ENCODE peak calls at places on chromosomes 11 and 22, in five cellular contexts. J is H1, X is H9, L is neuronal stem cell, Q is trophoblast cell. E is an unnamed sample.

GRCh38 chr11:69918231-69918937 is 99.2 kb upstream of the FGF3 start:
- DNase-seq in J (peak; percentile 43), L (no peak), X (no peak), Q (no peak), E (no peak)

GRCh38 chr11:27355575-27356104 is 7.4 kb downstream of the CCDC34 start:
- DNase-seq in Q (no peak), X (no peak), L (no peak), J (no peak), E (no peak)

GRCh38 chr22:37077802-37078448 is 26.4 kb downstream of the KCTD17 start:
- DNase-seq in X (peak; percentile 73), J (peak; percentile 96), L (peak; percentile 57), Q (peak; percentile 76), E (peak; percentile 50)

GRCh38 chr11:121464352-121464946 is 11.7 kb upstream of the SORL1-AS1 start:
- DNase-seq in Q (peak; percentile 82), L (no peak), J (no peak), X (peak; percentile 56), E (peak; percentile 85)

GRCh38 chr11:79845002-79845709 is 404.3 kb upstream of the TENM4 start:
- DNase-seq in Q (no peak), L (no peak), J (no peak), X (no peak), E (no peak)

GRCh38 chr11:68383976-68384501 is 71.6 kb downstream of the LRP5 start:
- DNase-seq in J (peak; percentile 98), Q (peak; percentile 67), L (peak; percentile 56), X (peak; percentile 76), E (peak; percentile 44)

GRCh38 chr11:105202844-105203548 is 63.4 kb upstream of the CARD18 start:
- DNase-seq in L (no peak), X (no peak), Q (no peak), J (no peak), E (peak; percentile 45)

GRCh38 chr22:35914665-35915476 is 113.8 kb downstream of the RBFOX2 start:
- DNase-seq in J (peak; percentile 51), L (peak; percentile 87), X (peak; percentile 88), Q (peak; percentile 62), E (peak; percentile 95)

GRCh38 chr11:65918211-65919150 is at the start of gene C11orf68:
- DNase-seq in X (no peak), Q (peak; percentile 52), J (peak; percentile 55), L (no peak), E (no peak)

GRCh38 chr11:100908746-100909145 is 220.9 kb downstream of the PGR start:
- DNase-seq in J (no peak), Q (no peak), L (no peak), X (no peak), E (peak; percentile 50)

GRCh38 chr11:119108151-119108856 is 1.2 kb downstream of the C2CD2L start:
- DNase-seq in X (peak; percentile 58), J (peak; percentile 63), Q (peak; percentile 80), L (no peak), E (peak; percentile 28)

GRCh38 chr22:17972385-17973181 is 51.8 kb downstream of the MICAL3 start:
- DNase-seq in J (no peak), L (no peak), X (no peak), Q (peak; percentile 86), E (peak; percentile 60)

GRCh38 chr11:67268036-67268683 is 1.9 kb downstream of the GRK2 start:
- DNase-seq in L (no peak), J (no peak), Q (no peak), X (no peak), E (no peak)

GRCh38 chr11:72932132-72932570 is 117.9 kb downstream of the ATG16L2 start:
- DNase-seq in Q (peak; percentile 28), X (no peak), L (no peak), J (no peak), E (no peak)

GRCh38 chr11:132187391-132187790 is 817.0 kb downstream of the NTM start:
- DNase-seq in X (no peak), Q (no peak), L (no peak), J (no peak), E (no peak)

GRCh38 chr22:16970446-16970845 is 37.6 kb downstream of the GAB4 start:
- DNase-seq in L (no peak), X (no peak), Q (no peak), J (no peak), E (no peak)

GRCh38 chr11:70324354-70325115 is 54.0 kb downstream of the PPFIA1 start:
- DNase-seq in Q (peak; percentile 19), L (peak; percentile 24), J (no peak), X (no peak), E (peak; percentile 45)

GRCh38 chr22:21009638-21010425 is 5.1 kb upstream of the P2RX6 start:
- DNase-seq in L (peak; percentile 56), J (peak; percentile 67), X (peak; percentile 72), Q (peak; percentile 79), E (peak; percentile 60)

GRCh38 chr11:35131094-35131493 is 7.9 kb upstream of the CD44 start:
- DNase-seq in L (no peak), J (no peak), X (no peak), Q (no peak), E (no peak)

GRCh38 chr22:20267441-20268288 is 453 bp downstream of the RTN4R start:
- DNase-seq in X (no peak), Q (peak; percentile 7), J (peak; percentile 59), L (no peak), E (no peak)

GRCh38 chr11:12755510-12755909 is 81.3 kb downstream of the TEAD1 start:
- DNase-seq in J (no peak), L (no peak), X (no peak), Q (no peak), E (peak; percentile 48)

GRCh38 chr11:2204361-2205213 is 33.0 kb upstream of the TH start:
- DNase-seq in L (no peak), J (peak; percentile 44), X (no peak), Q (peak; percentile 97), E (no peak)

GRCh38 chr22:46803031-46803880 is 40.8 kb downstream of the TBC1D22A start:
- DNase-seq in L (peak; percentile 49), Q (peak; percentile 77), X (peak; percentile 79), J (peak; percentile 86), E (peak; percentile 17)

GRCh38 chr11:124829986-124830385 is 29.8 kb upstream of the MSANTD2 start:
- DNase-seq in J (no peak), X (no peak), L (no peak), Q (no peak), E (no peak)

GRCh38 chr22:23231471-23232093 is 51.3 kb downstream of the BCR start:
- DNase-seq in L (no peak), X (no peak), J (no peak), Q (no peak), E (no peak)

GRCh38 chr22:23230348-23231068 is 50.2 kb downstream of the BCR start:
- DNase-seq in L (no peak), X (peak; percentile 73), Q (no peak), J (peak; percentile 66), E (no peak)

GRCh38 chr22:23233084-23233501 is 52.8 kb downstream of the BCR start:
- DNase-seq in L (no peak), Q (no peak), X (peak; percentile 49), J (no peak), E (no peak)

GRCh38 chr22:23233746-23234408 is 53.6 kb downstream of the BCR start:
- DNase-seq in L (no peak), J (no peak), Q (no peak), X (no peak), E (peak; percentile 34)

DNA sequence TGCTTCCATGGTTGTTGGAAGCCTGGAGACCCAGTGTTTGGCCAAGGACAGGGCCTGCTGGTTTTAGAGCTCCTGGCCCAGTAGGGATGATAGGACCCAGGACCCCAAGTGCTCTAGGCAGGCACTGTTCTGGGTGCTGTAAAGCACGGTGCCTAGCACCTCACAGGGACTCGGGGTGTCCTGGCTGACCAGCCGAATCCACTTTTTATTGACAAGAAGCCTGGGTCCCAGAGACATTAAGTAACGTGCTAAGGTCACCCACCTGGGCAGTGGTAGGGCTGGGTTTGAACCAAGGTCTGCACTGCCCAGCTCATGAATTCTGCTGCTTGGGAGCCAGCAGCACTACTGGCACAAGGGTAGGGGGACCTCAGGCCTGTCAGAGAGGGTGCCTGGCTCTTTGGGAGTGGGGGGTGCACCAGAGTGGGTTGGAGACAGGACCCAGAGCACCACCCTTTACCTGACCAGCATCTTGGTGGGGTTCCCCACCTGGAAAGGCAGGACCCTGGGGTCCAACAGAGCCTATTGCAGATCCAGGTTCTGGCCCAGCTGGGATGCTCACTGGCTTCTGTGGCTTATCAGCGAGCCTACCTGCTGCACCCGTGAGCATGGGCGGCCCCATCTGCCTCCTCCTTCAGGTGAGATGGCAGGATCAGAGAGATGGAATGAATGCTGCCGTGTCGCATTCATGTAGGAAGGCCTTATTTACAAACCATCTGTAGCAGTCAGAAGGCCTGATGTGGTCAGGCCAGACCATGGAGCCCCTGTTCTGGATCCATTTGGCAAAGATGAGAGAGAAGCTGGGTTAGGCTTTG is 52.0 kb downstream of the BCR start:
- DNase-seq in L (no peak), Q (no peak), X (no peak), J (no peak), E (no peak)
- H2BK12ac ChIP-seq in L (no peak overlapping the region), Q (no peak overlapping the region), X (no peak overlapping the region), J (peak overlapping the region; percentile 94), E (no peak overlapping the region)

GRCh38 chr22:32634424-32634981 is 159.9 kb downstream of the FBXO7 start:
- DNase-seq in L (no peak), J (no peak), Q (no peak), X (no peak), E (no peak)

GRCh38 chr22:32637951-32638350 is 163.3 kb downstream of the FBXO7 start:
- DNase-seq in L (no peak), Q (no peak), X (no peak), J (no peak), E (no peak)

GRCh38 chr22:32631507-32632245 is 157.1 kb downstream of the FBXO7 start:
- DNase-seq in Q (peak; percentile 69), L (no peak), J (no peak), X (no peak), E (no peak)

GRCh38 chr22:32632650-32633049 is 158.0 kb downstream of the FBXO7 start:
- DNase-seq in L (no peak), Q (peak; percentile 32), X (no peak), J (no peak), E (no peak)

DNA sequence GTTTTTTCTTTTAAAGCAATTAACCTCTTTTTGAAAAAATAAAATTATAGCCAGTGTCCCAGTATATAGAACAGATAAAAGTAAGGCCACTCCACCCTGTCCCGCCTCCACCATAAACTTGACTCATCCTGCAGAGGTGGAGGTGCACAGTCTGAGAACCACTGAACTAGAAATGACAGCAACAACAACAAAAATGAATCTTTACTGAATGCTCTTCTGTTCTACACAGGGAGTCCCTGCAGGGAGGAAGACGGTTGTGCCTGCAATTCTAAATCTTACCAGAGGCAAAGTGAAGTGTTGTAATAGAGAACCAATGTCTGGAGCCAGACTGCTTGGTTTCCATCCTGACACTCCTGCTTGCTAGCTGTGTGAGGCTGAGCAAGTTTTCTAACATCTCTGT is 162.3 kb downstream of the FBXO7 start:
- DNase-seq in Q (no peak), L (no peak), J (no peak), X (no peak), E (no peak)
- H3K27ac ChIP-seq in Q (no peak overlapping the region), L (no peak overlapping the region), J (no peak overlapping the region), X (no peak overlapping the region), E (no peak overlapping the region)

DNA sequence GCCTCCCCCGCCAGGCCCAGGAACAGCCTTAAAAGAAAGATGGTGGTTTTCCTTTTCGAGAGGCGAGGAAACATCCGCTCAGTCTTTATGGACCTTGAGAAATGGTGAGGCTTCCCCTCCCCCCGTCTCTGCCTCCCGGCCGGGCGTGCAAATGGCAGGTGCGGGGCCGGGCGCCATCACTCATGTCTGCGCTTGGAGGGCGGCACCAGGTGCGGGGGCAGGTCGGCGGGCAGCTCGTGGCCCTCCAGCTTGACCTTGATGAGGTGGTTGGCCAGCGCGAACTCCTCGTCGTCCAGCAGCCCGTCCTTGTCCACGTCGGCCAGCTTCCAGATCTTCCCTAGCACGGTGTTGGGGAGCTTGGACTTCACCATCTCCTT is 9.7 kb upstream of the CDC42BPG start:
- DNase-seq in L (no peak), Q (no peak), J (no peak), X (no peak), E (no peak)
- H4K8ac ChIP-seq in L (peak overlapping the region; percentile 65), Q (no peak overlapping the region), J (no peak overlapping the region), X (no peak overlapping the region), E (peak overlapping the region; percentile 79)

GRCh38 chr22:19235874-19236273 is 55.6 kb downstream of the CLTCL1 start:
- DNase-seq in J (no peak), X (no peak), Q (no peak), L (no peak), E (no peak)
- H2BK12ac ChIP-seq in J (no peak overlapping the region), X (no peak overlapping the region), Q (no peak overlapping the region), L (no peak overlapping the region), E (no peak overlapping the region)